ENCODE peak calls at places on chromosome 4, in five cellular contexts. J is colonic mucosa; G is CD8-positive, alpha-beta T cell; P is astrocyte of the spinal cord; S is choroid plexus epithelial cell. O is an unnamed sample.

GRCh38 chr4:181219783-181220416 is 1023.3 kb upstream of the TENM3 start:
- DNase-seq in J (no peak), G (no peak), P (no peak), S (no peak), O (no peak)

GRCh38 chr4:93080316-93080715 is 748.2 kb upstream of the ATOH1 start:
- DNase-seq in J (no peak), G (no peak), P (no peak), S (no peak), O (no peak)

GRCh38 chr4:118857760-118858159 is 21.8 kb upstream of the SEC24D start:
- DNase-seq in J (no peak), G (no peak), P (no peak), S (no peak), O (no peak)

GRCh38 chr4:112910109-112910736 is 139.2 kb upstream of the ANK2 start:
- DNase-seq in J (no peak), G (no peak), P (peak), S (peak), O (peak)

GRCh38 chr4:94285666-94286065 is 57.0 kb downstream of the HPGDS start:
- DNase-seq in J (no peak), G (no peak), P (no peak), S (no peak), O (no peak)

GRCh38 chr4:108114503-108114902 is 54.2 kb downstream of the LEF1 start:
- DNase-seq in J (no peak), G (no peak), P (no peak), S (peak), O (no peak)

GRCh38 chr4:16104520-16104919 is 20.7 kb upstream of the PROM1 start:
- DNase-seq in J (no peak), G (no peak), P (no peak), S (no peak), O (no peak)

GRCh38 chr4:132297346-132297745 is 851.7 kb upstream of the PCDH10 start:
- DNase-seq in J (no peak), G (no peak), P (peak), S (peak), O (peak)

GRCh38 chr4:123819362-123820035 is 422.9 kb downstream of the SPRY1 start:
- DNase-seq in J (no peak), G (no peak), P (no peak), S (peak), O (no peak)

GRCh38 chr4:99221980-99222379 is 2.9 kb upstream of the ADH6 start:
- DNase-seq in J (no peak), G (no peak), P (no peak), S (peak), O (no peak)

GRCh38 chr4:54165438-54165837 is 63.7 kb upstream of the PDGFRA start:
- DNase-seq in J (no peak), G (no peak), P (peak), S (peak), O (peak)

GRCh38 chr4:99821918-99822503 is 5.4 kb downstream of the DAPP1 start:
- DNase-seq in J (no peak), G (no peak), P (no peak), S (no peak), O (no peak)

GRCh38 chr4:54683616-54684346 is 26.0 kb downstream of the KIT start:
- DNase-seq in J (no peak), G (peak), P (peak), S (peak), O (peak)

GRCh38 chr4:183158062-183158461 is 59.0 kb downstream of the WWC2 start:
- DNase-seq in J (no peak), G (no peak), P (peak), S (peak), O (peak)

GRCh38 chr4:1212546-1213335 is 36.2 kb downstream of the CTBP1 start:
- DNase-seq in J (no peak), G (peak), P (no peak), S (no peak), O (no peak)

GRCh38 chr4:101418055-101418454 is 70.7 kb upstream of the PPP3CA start:
- DNase-seq in J (no peak), G (peak), P (peak), S (peak), O (no peak)

GRCh38 chr4:1775731-1776500 is 17.2 kb upstream of the FGFR3 start:
- DNase-seq in J (no peak), G (no peak), P (no peak), S (no peak), O (peak)

GRCh38 chr4:122117743-122118142 is 34.4 kb upstream of the BLTP1 start:
- DNase-seq in J (no peak), G (peak), P (peak), S (no peak), O (no peak)

GRCh38 chr4:21986312-21986711 is 37.7 kb upstream of the KCNIP4 start:
- DNase-seq in J (no peak), G (no peak), P (no peak), S (no peak), O (no peak)

GRCh38 chr4:70838400-70838971 is 1.2 kb downstream of the GRSF1 start:
- DNase-seq in J (no peak), G (no peak), P (peak), S (peak), O (peak)

GRCh38 chr4:163949976-163950601 is 455.6 kb downstream of the TMA16 start:
- DNase-seq in J (no peak), G (no peak), P (no peak), S (no peak), O (no peak)

GRCh38 chr4:151169223-151169622 is 69.8 kb downstream of the RPS3A start:
- DNase-seq in J (peak), G (no peak), P (peak), S (peak), O (peak)

GRCh38 chr4:149987330-149987751 is 90.9 kb upstream of the DCLK2 start:
- DNase-seq in J (no peak), G (no peak), P (peak), S (peak), O (no peak)

GRCh38 chr4:118955515-118955914 is 66.9 kb downstream of the SYNPO2 start:
- DNase-seq in J (no peak), G (no peak), P (peak), S (peak), O (peak)

GRCh38 chr4:70511365-70511764 is 7.0 kb upstream of the AMTN start:
- DNase-seq in J (no peak), G (no peak), P (no peak), S (peak), O (no peak)

GRCh38 chr4:15778742-15779231 is 659 bp downstream of the CD38 start:
- DNase-seq in J (peak), G (peak), P (peak), S (peak), O (no peak)

GRCh38 chr4:4694296-4694772 is 152.5 kb upstream of the STX18 start:
- DNase-seq in J (no peak), G (no peak), P (no peak), S (peak), O (peak)

GRCh38 chr4:1567808-1568581 is 116.1 kb downstream of the FAM53A start:
- DNase-seq in J (no peak), G (peak), P (no peak), S (no peak), O (no peak)

GRCh38 chr4:183390374-183390773 is 54.1 kb upstream of the CDKN2AIP start:
- DNase-seq in J (no peak), G (no peak), P (no peak), S (no peak), O (no peak)

GRCh38 chr4:566508-567295 is 9.4 kb downstream of the TMEM271 start:
- DNase-seq in J (no peak), G (no peak), P (no peak), S (no peak), O (no peak)

GRCh38 chr4:98570160-98570797 is 88.1 kb downstream of the TSPAN5 start:
- DNase-seq in J (no peak), G (no peak), P (no peak), S (no peak), O (no peak)

GRCh38 chr4:82865592-82865991 is 25.4 kb downstream of the SEC31A start:
- DNase-seq in J (no peak), G (no peak), P (peak), S (peak), O (peak)

GRCh38 chr4:139301821-139302611 is at the start of gene NDUFC1:
- DNase-seq in J (peak), G (peak), P (peak), S (peak), O (peak)
- TF ChIP-seq CTCF in J (no peak), G (peak), P (peak), S (peak), O (peak)

DNA sequence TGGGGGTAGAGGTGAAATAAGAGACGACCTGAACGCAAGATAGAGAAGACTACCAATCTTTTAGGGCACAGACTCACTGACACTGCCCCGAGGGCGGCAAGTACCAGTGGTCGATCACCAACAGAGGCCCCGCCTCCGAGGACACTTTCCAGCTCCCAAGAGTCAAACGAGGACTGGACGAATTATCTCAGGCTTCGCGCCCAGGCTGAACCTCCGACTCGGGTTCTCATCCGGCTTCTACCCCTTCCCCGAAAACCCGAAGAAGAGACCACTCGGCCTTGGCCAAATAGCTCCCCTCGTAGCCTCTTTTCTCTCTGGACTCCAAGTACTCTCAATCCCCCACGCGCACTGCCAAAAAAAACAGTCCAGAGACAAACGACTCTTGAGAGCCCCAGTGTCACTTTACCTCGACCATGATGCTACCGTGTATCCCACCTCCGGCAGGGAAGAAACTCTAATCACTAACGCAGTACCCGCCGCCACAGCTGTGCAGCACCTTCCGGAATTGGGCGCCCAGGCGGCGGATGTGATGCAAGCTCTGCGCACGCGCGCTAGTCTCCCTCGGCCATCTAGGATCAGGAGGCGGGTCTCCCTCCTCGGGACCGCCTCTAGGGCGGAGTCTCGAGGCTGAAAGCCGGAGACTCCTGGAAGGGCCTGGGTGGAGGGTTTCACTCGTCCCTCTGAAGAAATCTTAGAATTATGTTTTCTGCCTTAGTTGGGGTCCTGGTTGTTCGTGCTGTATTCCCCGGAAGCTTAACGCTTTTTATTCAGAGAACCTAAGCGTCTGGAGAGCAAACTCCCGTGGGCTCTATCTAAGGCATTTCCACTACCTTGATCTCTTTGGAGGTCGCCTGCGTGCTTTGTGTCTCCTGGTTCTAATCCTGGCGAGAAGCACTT is at the start of gene PLRG1:
- DNase-seq in J (peak), G (peak), P (peak), S (peak), O (peak)
- TF ChIP-seq CTCF in J (no peak), G (no peak), P (peak), S (peak), O (no peak)

DNA sequence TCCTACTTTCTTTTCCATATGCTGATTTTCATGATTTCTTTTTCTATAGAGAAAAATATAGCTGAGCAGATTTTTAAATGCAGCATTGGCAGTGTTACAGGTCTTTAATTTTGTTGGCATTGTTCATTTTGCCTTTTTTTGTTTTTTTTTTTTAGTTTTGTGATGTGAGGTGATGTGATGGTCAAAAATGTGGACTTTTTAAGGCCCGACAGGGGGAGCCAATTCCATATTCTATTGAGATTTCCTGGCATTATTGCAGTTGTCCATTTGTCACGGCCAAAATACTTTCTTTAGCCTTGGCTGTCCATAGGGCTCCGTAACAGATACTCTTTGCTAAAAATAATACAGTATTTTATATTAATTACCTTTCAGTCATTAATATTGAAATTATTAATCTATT is 47.8 kb downstream of the SLIT2 start:
- DNase-seq in J (no peak), G (no peak), P (peak), S (peak), O (no peak)
- TF ChIP-seq CTCF in J (no peak), G (no peak), P (peak), S (peak), O (peak)

DNA sequence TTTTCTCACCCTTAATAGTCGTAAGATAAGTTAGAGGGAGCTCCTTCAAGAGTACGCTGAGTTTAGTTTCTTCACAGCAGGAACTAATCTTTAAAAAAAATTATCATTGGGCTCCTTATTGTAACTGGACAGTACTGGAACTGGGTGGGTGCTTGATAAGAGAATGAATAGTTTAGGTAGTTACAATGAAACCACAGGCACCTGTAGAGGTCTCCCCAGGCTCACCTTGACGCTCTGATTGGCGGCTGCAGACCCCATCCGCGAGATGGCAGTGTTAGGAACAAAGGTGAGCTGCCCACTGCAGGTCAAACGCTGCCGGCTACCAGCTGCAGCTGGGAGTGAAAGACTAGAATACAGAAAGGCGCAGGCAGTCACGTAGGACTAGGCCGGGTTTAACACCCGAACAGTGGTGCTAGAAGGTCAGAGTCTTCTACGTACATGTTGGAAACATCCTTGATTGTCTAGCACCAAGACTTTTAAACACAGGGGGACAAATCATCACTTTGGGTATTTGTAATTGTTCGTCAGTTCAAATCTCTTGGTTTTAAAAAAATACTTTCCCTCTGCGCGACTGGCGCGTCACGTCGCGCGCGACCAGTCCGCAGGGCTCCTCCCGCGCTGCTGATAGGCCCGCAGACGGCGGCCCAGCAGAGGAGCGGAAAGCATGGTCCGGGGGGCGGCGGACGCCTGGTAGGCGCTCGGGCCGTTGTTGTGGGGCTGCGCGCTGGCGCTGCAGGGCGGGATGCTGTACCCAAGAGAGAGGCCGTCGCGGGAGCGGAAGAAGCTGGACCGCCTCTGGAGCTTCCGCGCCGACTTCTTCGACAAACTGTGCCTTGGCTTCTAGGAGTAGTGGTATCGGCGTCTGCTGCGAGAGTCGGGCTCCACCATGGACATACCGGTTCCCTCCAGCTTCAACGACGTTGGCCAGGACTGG is 45.6 kb downstream of the SMARCA5 start:
- DNase-seq in J (peak), G (peak), P (peak), S (peak), O (no peak)
- TF ChIP-seq CTCF in J (peak), G (peak), P (peak), S (peak), O (peak)

DNA sequence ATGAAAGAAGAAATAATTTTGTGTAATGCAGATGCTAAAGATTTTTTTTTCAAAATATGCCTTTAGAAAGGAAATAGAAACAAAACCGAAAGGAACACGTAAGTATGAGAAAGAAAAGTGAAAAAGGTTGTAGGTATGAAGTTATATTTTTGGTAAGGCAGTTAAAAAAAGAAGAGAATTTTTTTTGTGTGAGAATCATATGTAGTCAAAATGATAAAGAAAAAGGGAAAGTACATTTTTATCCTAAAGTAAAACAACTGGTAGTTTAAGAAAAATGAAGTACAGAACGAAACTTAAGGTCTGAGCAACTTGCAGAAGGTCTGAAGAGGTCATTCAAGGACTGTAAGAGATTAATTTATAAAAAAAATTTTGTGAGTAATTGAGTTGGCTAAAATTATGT is 164.0 kb upstream of the TRAM1L1 start:
- DNase-seq in J (no peak), G (no peak), P (no peak), S (no peak), O (no peak)
- TF ChIP-seq CTCF in J (no peak), G (no peak), P (no peak), S (no peak), O (no peak)

DNA sequence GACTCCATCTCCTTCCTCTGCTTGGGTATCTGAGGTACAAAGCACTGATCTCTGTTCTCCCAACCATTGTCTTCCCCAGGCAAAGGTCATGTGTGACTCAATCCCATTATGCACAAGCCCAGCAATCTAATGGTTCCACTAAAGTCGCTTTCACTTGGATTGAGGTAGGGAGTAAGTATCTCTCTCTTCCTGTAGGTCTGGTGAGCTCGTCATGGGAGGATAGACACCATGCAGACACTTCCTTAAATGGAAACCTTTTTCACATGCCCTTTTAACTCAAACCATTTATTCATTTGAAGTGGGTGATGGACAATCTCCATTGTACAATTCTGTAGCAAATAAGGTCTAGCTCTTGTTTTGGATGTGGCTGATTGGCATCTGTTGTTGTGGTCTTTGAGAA is 245.2 kb upstream of the CLNK start:
- DNase-seq in J (no peak), G (no peak), P (no peak), S (no peak), O (no peak)
- TF ChIP-seq CTCF in J (no peak), G (no peak), P (no peak), S (no peak), O (no peak)

DNA sequence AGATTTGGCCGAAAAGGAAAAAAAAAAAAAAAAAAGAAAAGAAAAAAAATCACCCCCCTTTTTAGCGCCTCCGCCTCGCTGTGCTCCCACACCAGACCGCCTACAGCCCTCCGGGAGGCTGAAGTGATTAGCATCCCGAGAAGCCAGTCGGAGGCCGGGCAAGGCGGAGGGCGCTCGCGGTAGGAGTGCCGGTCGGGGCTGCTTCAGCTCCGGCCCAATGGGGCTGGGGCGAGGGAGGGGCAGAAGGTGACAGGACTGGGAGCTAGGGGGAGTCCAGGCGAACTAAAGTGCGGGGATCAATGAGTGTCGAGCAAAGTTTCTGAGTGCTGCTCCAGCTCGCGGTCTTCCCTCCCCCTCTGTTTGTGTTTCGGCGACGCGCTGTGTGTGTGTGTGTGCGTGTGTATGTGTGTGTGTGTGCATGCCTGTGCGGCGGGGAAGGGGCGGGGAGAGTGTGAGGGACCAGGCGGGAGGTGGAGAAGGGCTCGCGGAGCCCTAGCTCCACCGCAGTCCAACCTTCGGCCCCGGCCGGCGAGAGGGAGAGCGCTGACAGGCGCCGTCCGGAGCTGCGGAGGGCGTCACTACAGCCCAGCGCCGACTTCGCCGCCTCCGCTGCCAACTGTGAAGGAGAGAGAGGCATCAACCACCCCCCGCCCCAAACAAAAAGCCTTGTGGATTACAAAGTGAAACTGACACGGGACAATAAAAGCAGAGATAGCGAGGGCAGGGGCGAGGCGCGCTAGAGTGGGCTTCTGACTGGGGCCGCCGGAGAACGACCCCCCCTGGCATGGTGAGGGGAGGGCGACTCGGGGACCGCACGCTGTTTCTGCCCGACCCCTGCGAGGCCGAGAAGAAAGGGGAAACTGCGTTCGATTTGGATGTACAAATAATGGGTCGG is at the start of gene FAT4:
- DNase-seq in J (peak), G (peak), P (peak), S (peak), O (peak)
- TF ChIP-seq CTCF in J (no peak), G (no peak), P (peak), S (peak), O (peak)